ENCODE peak calls at places on chromosomes 13 and 19, in ten cellular contexts. One of them, this sample, is unnamed.

GRCh38 chr19:39325778-39326680 is 5.4 kb upstream of the LRFN1 start:
- DNase-seq in GM06990: no peak
- DNase-seq in HL-60: no peak
- DNase-seq in adrenal gland: no peak
- DNase-seq in Peyer's patch: no peak
- DNase-seq in esophagus squamous epithelium: no peak
- DNase-seq in GM12864: no peak
- DNase-seq in endothelial cell: no peak
- DNase-seq in progenitor cell of endocrine pancreas: no peak
- DNase-seq in astrocyte of the spinal cord: no peak
- DNase-seq in this sample: no peak

GRCh38 chr13:97246596-97246995 is 24.5 kb downstream of the MBNL2 start:
- DNase-seq in GM06990: no peak
- DNase-seq in HL-60: no peak
- DNase-seq in adrenal gland: no peak
- DNase-seq in Peyer's patch: no peak
- DNase-seq in esophagus squamous epithelium: no peak
- DNase-seq in GM12864: no peak
- DNase-seq in endothelial cell: no peak
- DNase-seq in progenitor cell of endocrine pancreas: no peak
- DNase-seq in astrocyte of the spinal cord: no peak
- DNase-seq in this sample: no peak

GRCh38 chr19:6425732-6426686 is 1.4 kb upstream of the KHSRP start:
- DNase-seq in GM06990: no peak
- DNase-seq in HL-60: no peak
- DNase-seq in adrenal gland: no peak
- DNase-seq in Peyer's patch: no peak
- DNase-seq in esophagus squamous epithelium: no peak
- DNase-seq in GM12864: no peak
- DNase-seq in endothelial cell: no peak
- DNase-seq in progenitor cell of endocrine pancreas: no peak
- DNase-seq in astrocyte of the spinal cord: no peak
- DNase-seq in this sample: no peak

GRCh38 chr13:49561064-49561410 is 24.3 kb downstream of the RCBTB1 start:
- DNase-seq in GM06990: no peak
- DNase-seq in HL-60: no peak
- DNase-seq in adrenal gland: peak
- DNase-seq in Peyer's patch: no peak
- DNase-seq in esophagus squamous epithelium: no peak
- DNase-seq in GM12864: no peak
- DNase-seq in endothelial cell: no peak
- DNase-seq in progenitor cell of endocrine pancreas: no peak
- DNase-seq in astrocyte of the spinal cord: no peak
- DNase-seq in this sample: no peak

GRCh38 chr19:3284759-3285646 is 60.5 kb downstream of the CELF5 start:
- DNase-seq in GM06990: peak
- DNase-seq in HL-60: no peak
- DNase-seq in adrenal gland: peak
- DNase-seq in Peyer's patch: peak
- DNase-seq in esophagus squamous epithelium: no peak
- DNase-seq in GM12864: no peak
- DNase-seq in endothelial cell: peak
- DNase-seq in progenitor cell of endocrine pancreas: peak
- DNase-seq in astrocyte of the spinal cord: peak
- DNase-seq in this sample: peak

GRCh38 chr13:26485786-26486185 is 71.7 kb upstream of the WASF3 start:
- DNase-seq in GM06990: no peak
- DNase-seq in HL-60: no peak
- DNase-seq in adrenal gland: no peak
- DNase-seq in Peyer's patch: peak
- DNase-seq in esophagus squamous epithelium: no peak
- DNase-seq in GM12864: no peak
- DNase-seq in endothelial cell: no peak
- DNase-seq in progenitor cell of endocrine pancreas: no peak
- DNase-seq in astrocyte of the spinal cord: no peak
- DNase-seq in this sample: no peak

GRCh38 chr19:3210347-3211017 is 14.0 kb upstream of the CELF5 start:
- DNase-seq in GM06990: peak
- DNase-seq in HL-60: no peak
- DNase-seq in adrenal gland: peak
- DNase-seq in Peyer's patch: peak
- DNase-seq in esophagus squamous epithelium: no peak
- DNase-seq in GM12864: no peak
- DNase-seq in endothelial cell: peak
- DNase-seq in progenitor cell of endocrine pancreas: peak
- DNase-seq in astrocyte of the spinal cord: peak
- DNase-seq in this sample: peak

GRCh38 chr19:47414469-47414868 is 4.9 kb downstream of the MEIS3 start:
- DNase-seq in GM06990: no peak
- DNase-seq in HL-60: no peak
- DNase-seq in adrenal gland: peak
- DNase-seq in Peyer's patch: no peak
- DNase-seq in esophagus squamous epithelium: no peak
- DNase-seq in GM12864: no peak
- DNase-seq in endothelial cell: peak
- DNase-seq in progenitor cell of endocrine pancreas: no peak
- DNase-seq in astrocyte of the spinal cord: no peak
- DNase-seq in this sample: no peak

GRCh38 chr19:610801-611505 is 21.3 kb downstream of the HCN2 start:
- DNase-seq in GM06990: peak
- DNase-seq in HL-60: no peak
- DNase-seq in adrenal gland: peak
- DNase-seq in Peyer's patch: peak
- DNase-seq in esophagus squamous epithelium: no peak
- DNase-seq in GM12864: no peak
- DNase-seq in endothelial cell: no peak
- DNase-seq in progenitor cell of endocrine pancreas: no peak
- DNase-seq in astrocyte of the spinal cord: peak
- DNase-seq in this sample: no peak

GRCh38 chr19:56341948-56342347 is 27.3 kb upstream of the ZSCAN5A start:
- DNase-seq in GM06990: no peak
- DNase-seq in HL-60: no peak
- DNase-seq in adrenal gland: no peak
- DNase-seq in Peyer's patch: no peak
- DNase-seq in esophagus squamous epithelium: no peak
- DNase-seq in GM12864: no peak
- DNase-seq in endothelial cell: no peak
- DNase-seq in progenitor cell of endocrine pancreas: no peak
- DNase-seq in astrocyte of the spinal cord: peak
- DNase-seq in this sample: no peak

GRCh38 chr19:31340059-31341025 is 8.9 kb downstream of the TSHZ3 start:
- DNase-seq in GM06990: no peak
- DNase-seq in HL-60: peak
- DNase-seq in adrenal gland: no peak
- DNase-seq in Peyer's patch: peak
- DNase-seq in esophagus squamous epithelium: no peak
- DNase-seq in GM12864: no peak
- DNase-seq in endothelial cell: no peak
- DNase-seq in progenitor cell of endocrine pancreas: no peak
- DNase-seq in astrocyte of the spinal cord: peak
- DNase-seq in this sample: no peak

GRCh38 chr13:29540334-29540733 is 55.2 kb downstream of the SLC7A1 start:
- DNase-seq in GM06990: no peak
- DNase-seq in HL-60: no peak
- DNase-seq in adrenal gland: no peak
- DNase-seq in Peyer's patch: no peak
- DNase-seq in esophagus squamous epithelium: no peak
- DNase-seq in GM12864: no peak
- DNase-seq in endothelial cell: no peak
- DNase-seq in progenitor cell of endocrine pancreas: no peak
- DNase-seq in astrocyte of the spinal cord: no peak
- DNase-seq in this sample: no peak

GRCh38 chr13:107025991-107026390 is 458.1 kb upstream of the ARGLU1 start:
- DNase-seq in GM06990: no peak
- DNase-seq in HL-60: no peak
- DNase-seq in adrenal gland: peak
- DNase-seq in Peyer's patch: no peak
- DNase-seq in esophagus squamous epithelium: no peak
- DNase-seq in GM12864: no peak
- DNase-seq in endothelial cell: no peak
- DNase-seq in progenitor cell of endocrine pancreas: no peak
- DNase-seq in astrocyte of the spinal cord: peak
- DNase-seq in this sample: no peak

GRCh38 chr19:8069116-8069973 is 16.8 kb downstream of the CCL25 start:
- DNase-seq in GM06990: no peak
- DNase-seq in HL-60: no peak
- DNase-seq in adrenal gland: no peak
- DNase-seq in Peyer's patch: peak
- DNase-seq in esophagus squamous epithelium: no peak
- DNase-seq in GM12864: peak
- DNase-seq in endothelial cell: no peak
- DNase-seq in progenitor cell of endocrine pancreas: no peak
- DNase-seq in astrocyte of the spinal cord: no peak
- DNase-seq in this sample: no peak

GRCh38 chr19:52871466-52871865 is 14.0 kb upstream of the ZNF468 start:
- DNase-seq in GM06990: no peak
- DNase-seq in HL-60: no peak
- DNase-seq in adrenal gland: no peak
- DNase-seq in Peyer's patch: no peak
- DNase-seq in esophagus squamous epithelium: no peak
- DNase-seq in GM12864: no peak
- DNase-seq in endothelial cell: no peak
- DNase-seq in progenitor cell of endocrine pancreas: no peak
- DNase-seq in astrocyte of the spinal cord: no peak
- DNase-seq in this sample: no peak

GRCh38 chr13:47945738-47946137 is 55.3 kb downstream of the SUCLA2 start:
- DNase-seq in GM06990: no peak
- DNase-seq in HL-60: no peak
- DNase-seq in adrenal gland: no peak
- DNase-seq in Peyer's patch: peak
- DNase-seq in esophagus squamous epithelium: no peak
- DNase-seq in GM12864: no peak
- DNase-seq in endothelial cell: no peak
- DNase-seq in progenitor cell of endocrine pancreas: no peak
- DNase-seq in astrocyte of the spinal cord: peak
- DNase-seq in this sample: no peak

GRCh38 chr13:105979586-105979985 is 555.9 kb downstream of the EFNB2 start:
- DNase-seq in GM06990: no peak
- DNase-seq in HL-60: no peak
- DNase-seq in adrenal gland: no peak
- DNase-seq in Peyer's patch: peak
- DNase-seq in esophagus squamous epithelium: no peak
- DNase-seq in GM12864: no peak
- DNase-seq in endothelial cell: no peak
- DNase-seq in progenitor cell of endocrine pancreas: no peak
- DNase-seq in astrocyte of the spinal cord: no peak
- DNase-seq in this sample: no peak

GRCh38 chr13:27022571-27023311 is 148.9 kb downstream of the USP12 start:
- DNase-seq in GM06990: no peak
- DNase-seq in HL-60: no peak
- DNase-seq in adrenal gland: no peak
- DNase-seq in Peyer's patch: no peak
- DNase-seq in esophagus squamous epithelium: no peak
- DNase-seq in GM12864: no peak
- DNase-seq in endothelial cell: no peak
- DNase-seq in progenitor cell of endocrine pancreas: no peak
- DNase-seq in astrocyte of the spinal cord: peak
- DNase-seq in this sample: no peak

GRCh38 chr19:16252459-16253205 is 54.9 kb downstream of the AP1M1 start:
- DNase-seq in GM06990: peak
- DNase-seq in HL-60: no peak
- DNase-seq in adrenal gland: peak
- DNase-seq in Peyer's patch: peak
- DNase-seq in esophagus squamous epithelium: no peak
- DNase-seq in GM12864: no peak
- DNase-seq in endothelial cell: no peak
- DNase-seq in progenitor cell of endocrine pancreas: no peak
- DNase-seq in astrocyte of the spinal cord: no peak
- DNase-seq in this sample: no peak
- TF ChIP-seq CTCF in GM06990: no peak
- TF ChIP-seq CTCF in HL-60: no peak
- TF ChIP-seq CTCF in adrenal gland: no peak
- TF ChIP-seq CTCF in Peyer's patch: no peak
- TF ChIP-seq CTCF in esophagus squamous epithelium: no peak
- TF ChIP-seq CTCF in GM12864: no peak
- TF ChIP-seq CTCF in endothelial cell: no peak
- TF ChIP-seq CTCF in progenitor cell of endocrine pancreas: no peak
- TF ChIP-seq CTCF in astrocyte of the spinal cord: no peak
- TF ChIP-seq CTCF in this sample: no peak

DNA sequence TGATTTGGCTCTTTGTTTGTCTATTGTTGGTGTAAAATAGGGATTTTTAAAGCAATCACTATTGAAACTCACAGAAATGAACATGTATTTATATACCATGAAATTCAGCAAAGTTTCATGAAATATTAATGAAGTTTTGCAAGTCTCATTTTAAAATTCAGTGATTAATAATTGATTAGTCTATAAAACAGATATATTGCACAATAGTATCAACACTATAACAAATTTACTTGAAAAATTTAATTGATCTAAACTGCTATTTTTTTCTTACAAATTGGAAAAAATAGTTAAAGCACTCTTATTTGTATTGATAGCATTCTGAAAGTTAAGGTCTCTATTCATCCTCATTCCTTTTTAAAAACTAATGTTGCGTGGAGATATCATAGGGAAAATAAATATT is 121.0 kb upstream of the PCDH9 start:
- DNase-seq in GM06990: no peak
- DNase-seq in HL-60: no peak
- DNase-seq in adrenal gland: no peak
- DNase-seq in Peyer's patch: no peak
- DNase-seq in esophagus squamous epithelium: no peak
- DNase-seq in GM12864: no peak
- DNase-seq in endothelial cell: no peak
- DNase-seq in progenitor cell of endocrine pancreas: no peak
- DNase-seq in astrocyte of the spinal cord: no peak
- DNase-seq in this sample: no peak
- TF ChIP-seq CTCF in GM06990: no peak
- TF ChIP-seq CTCF in HL-60: no peak
- TF ChIP-seq CTCF in adrenal gland: no peak
- TF ChIP-seq CTCF in Peyer's patch: no peak
- TF ChIP-seq CTCF in esophagus squamous epithelium: no peak
- TF ChIP-seq CTCF in GM12864: no peak
- TF ChIP-seq CTCF in endothelial cell: no peak
- TF ChIP-seq CTCF in progenitor cell of endocrine pancreas: no peak
- TF ChIP-seq CTCF in astrocyte of the spinal cord: no peak
- TF ChIP-seq CTCF in this sample: no peak

GRCh38 chr13:71483733-71484132 is 383.3 kb downstream of the DACH1 start:
- DNase-seq in GM06990: no peak
- DNase-seq in HL-60: no peak
- DNase-seq in adrenal gland: no peak
- DNase-seq in Peyer's patch: no peak
- DNase-seq in esophagus squamous epithelium: no peak
- DNase-seq in GM12864: no peak
- DNase-seq in endothelial cell: no peak
- DNase-seq in progenitor cell of endocrine pancreas: no peak
- DNase-seq in astrocyte of the spinal cord: no peak
- DNase-seq in this sample: no peak

GRCh38 chr13:71477735-71478134 is 389.3 kb downstream of the DACH1 start:
- DNase-seq in GM06990: no peak
- DNase-seq in HL-60: no peak
- DNase-seq in adrenal gland: no peak
- DNase-seq in Peyer's patch: no peak
- DNase-seq in esophagus squamous epithelium: no peak
- DNase-seq in GM12864: no peak
- DNase-seq in endothelial cell: no peak
- DNase-seq in progenitor cell of endocrine pancreas: no peak
- DNase-seq in astrocyte of the spinal cord: peak
- DNase-seq in this sample: no peak
- TF ChIP-seq CTCF in GM06990: peak
- TF ChIP-seq CTCF in HL-60: no peak
- TF ChIP-seq CTCF in adrenal gland: no peak
- TF ChIP-seq CTCF in Peyer's patch: peak
- TF ChIP-seq CTCF in esophagus squamous epithelium: no peak
- TF ChIP-seq CTCF in GM12864: peak
- TF ChIP-seq CTCF in endothelial cell: peak
- TF ChIP-seq CTCF in progenitor cell of endocrine pancreas: peak
- TF ChIP-seq CTCF in astrocyte of the spinal cord: peak
- TF ChIP-seq CTCF in this sample: no peak

GRCh38 chr19:23800868-23801267 is 42.2 kb upstream of the ZNF681 start:
- DNase-seq in GM06990: no peak
- DNase-seq in HL-60: no peak
- DNase-seq in adrenal gland: no peak
- DNase-seq in Peyer's patch: no peak
- DNase-seq in esophagus squamous epithelium: no peak
- DNase-seq in GM12864: no peak
- DNase-seq in endothelial cell: no peak
- DNase-seq in progenitor cell of endocrine pancreas: no peak
- DNase-seq in astrocyte of the spinal cord: no peak
- DNase-seq in this sample: no peak
- TF ChIP-seq CTCF in GM06990: no peak
- TF ChIP-seq CTCF in HL-60: no peak
- TF ChIP-seq CTCF in adrenal gland: no peak
- TF ChIP-seq CTCF in Peyer's patch: no peak
- TF ChIP-seq CTCF in esophagus squamous epithelium: no peak
- TF ChIP-seq CTCF in GM12864: no peak
- TF ChIP-seq CTCF in endothelial cell: no peak
- TF ChIP-seq CTCF in progenitor cell of endocrine pancreas: no peak
- TF ChIP-seq CTCF in astrocyte of the spinal cord: no peak
- TF ChIP-seq CTCF in this sample: no peak